ENCODE peak calls at places on chromosomes 16 and 17, in ten cellular contexts. One of them, this sample, is unnamed.

GRCh38 chr16:78939600-78939999 is 660.9 kb downstream of the MAF start:
- DNase-seq in stimulated activated CD8-positive, alpha-beta memory T cell treated with anti-CD3 and anti-CD28 coated beads, Interleukin-7, amount 100 ng/mL, for 1 hour: no peak
- DNase-seq in GM23248: no peak
- DNase-seq in effector CD8-positive, alpha-beta T cell: no peak
- DNase-seq in left cardiac atrium: no peak
- DNase-seq in skeletal muscle cell: no peak
- DNase-seq in AG04449: no peak
- DNase-seq in sigmoid colon: no peak
- DNase-seq in GM12892: no peak
- DNase-seq in DMS53: no peak
- DNase-seq in this sample: no peak

GRCh38 chr17:7108981-7109380 is 5.6 kb downstream of the ASGR2 start:
- DNase-seq in stimulated activated CD8-positive, alpha-beta memory T cell treated with anti-CD3 and anti-CD28 coated beads, Interleukin-7, amount 100 ng/mL, for 1 hour: no peak
- DNase-seq in GM23248: no peak
- DNase-seq in effector CD8-positive, alpha-beta T cell: no peak
- DNase-seq in left cardiac atrium: no peak
- DNase-seq in skeletal muscle cell: no peak
- DNase-seq in AG04449: no peak
- DNase-seq in sigmoid colon: no peak
- DNase-seq in GM12892: no peak
- DNase-seq in DMS53: no peak
- DNase-seq in this sample: no peak

GRCh38 chr17:81684442-81684911 is 666 bp downstream of the HGS start:
- DNase-seq in stimulated activated CD8-positive, alpha-beta memory T cell treated with anti-CD3 and anti-CD28 coated beads, Interleukin-7, amount 100 ng/mL, for 1 hour: no peak
- DNase-seq in GM23248: no peak
- DNase-seq in effector CD8-positive, alpha-beta T cell: no peak
- DNase-seq in left cardiac atrium: no peak
- DNase-seq in skeletal muscle cell: peak
- DNase-seq in AG04449: peak
- DNase-seq in sigmoid colon: no peak
- DNase-seq in GM12892: peak
- DNase-seq in DMS53: no peak
- DNase-seq in this sample: no peak

GRCh38 chr17:3966720-3967363 is 2.6 kb upstream of the ATP2A3 start:
- DNase-seq in stimulated activated CD8-positive, alpha-beta memory T cell treated with anti-CD3 and anti-CD28 coated beads, Interleukin-7, amount 100 ng/mL, for 1 hour: no peak
- DNase-seq in GM23248: no peak
- DNase-seq in effector CD8-positive, alpha-beta T cell: no peak
- DNase-seq in left cardiac atrium: no peak
- DNase-seq in skeletal muscle cell: no peak
- DNase-seq in AG04449: no peak
- DNase-seq in sigmoid colon: no peak
- DNase-seq in GM12892: no peak
- DNase-seq in DMS53: peak
- DNase-seq in this sample: no peak

GRCh38 chr17:83170571-83171260 is 91.3 kb downstream of the METRNL start:
- DNase-seq in stimulated activated CD8-positive, alpha-beta memory T cell treated with anti-CD3 and anti-CD28 coated beads, Interleukin-7, amount 100 ng/mL, for 1 hour: no peak
- DNase-seq in GM23248: no peak
- DNase-seq in effector CD8-positive, alpha-beta T cell: no peak
- DNase-seq in left cardiac atrium: no peak
- DNase-seq in skeletal muscle cell: no peak
- DNase-seq in AG04449: no peak
- DNase-seq in sigmoid colon: no peak
- DNase-seq in GM12892: no peak
- DNase-seq in DMS53: no peak
- DNase-seq in this sample: no peak

GRCh38 chr16:12329246-12329995 is 352.9 kb downstream of the SNX29 start:
- DNase-seq in stimulated activated CD8-positive, alpha-beta memory T cell treated with anti-CD3 and anti-CD28 coated beads, Interleukin-7, amount 100 ng/mL, for 1 hour: no peak
- DNase-seq in GM23248: no peak
- DNase-seq in effector CD8-positive, alpha-beta T cell: no peak
- DNase-seq in left cardiac atrium: no peak
- DNase-seq in skeletal muscle cell: no peak
- DNase-seq in AG04449: no peak
- DNase-seq in sigmoid colon: no peak
- DNase-seq in GM12892: no peak
- DNase-seq in DMS53: no peak
- DNase-seq in this sample: no peak

GRCh38 chr16:85083051-85083639 is 29.1 kb downstream of the CIBAR2 start:
- DNase-seq in stimulated activated CD8-positive, alpha-beta memory T cell treated with anti-CD3 and anti-CD28 coated beads, Interleukin-7, amount 100 ng/mL, for 1 hour: no peak
- DNase-seq in GM23248: no peak
- DNase-seq in effector CD8-positive, alpha-beta T cell: no peak
- DNase-seq in left cardiac atrium: no peak
- DNase-seq in skeletal muscle cell: no peak
- DNase-seq in AG04449: no peak
- DNase-seq in sigmoid colon: no peak
- DNase-seq in GM12892: no peak
- DNase-seq in DMS53: no peak
- DNase-seq in this sample: no peak

GRCh38 chr17:48024149-48025039 is 13.2 kb downstream of the COPZ2 start:
- DNase-seq in stimulated activated CD8-positive, alpha-beta memory T cell treated with anti-CD3 and anti-CD28 coated beads, Interleukin-7, amount 100 ng/mL, for 1 hour: no peak
- DNase-seq in GM23248: peak
- DNase-seq in effector CD8-positive, alpha-beta T cell: peak
- DNase-seq in left cardiac atrium: peak
- DNase-seq in skeletal muscle cell: no peak
- DNase-seq in AG04449: no peak
- DNase-seq in sigmoid colon: peak
- DNase-seq in GM12892: no peak
- DNase-seq in DMS53: peak
- DNase-seq in this sample: peak

GRCh38 chr17:45092932-45093430 is 31.9 kb downstream of the NMT1 start:
- DNase-seq in stimulated activated CD8-positive, alpha-beta memory T cell treated with anti-CD3 and anti-CD28 coated beads, Interleukin-7, amount 100 ng/mL, for 1 hour: no peak
- DNase-seq in GM23248: peak
- DNase-seq in effector CD8-positive, alpha-beta T cell: no peak
- DNase-seq in left cardiac atrium: peak
- DNase-seq in skeletal muscle cell: peak
- DNase-seq in AG04449: peak
- DNase-seq in sigmoid colon: peak
- DNase-seq in GM12892: no peak
- DNase-seq in DMS53: no peak
- DNase-seq in this sample: peak

GRCh38 chr17:38324141-38324540 is 19.6 kb downstream of the GPR179 start:
- DNase-seq in stimulated activated CD8-positive, alpha-beta memory T cell treated with anti-CD3 and anti-CD28 coated beads, Interleukin-7, amount 100 ng/mL, for 1 hour: no peak
- DNase-seq in GM23248: no peak
- DNase-seq in effector CD8-positive, alpha-beta T cell: no peak
- DNase-seq in left cardiac atrium: no peak
- DNase-seq in skeletal muscle cell: no peak
- DNase-seq in AG04449: no peak
- DNase-seq in sigmoid colon: no peak
- DNase-seq in GM12892: no peak
- DNase-seq in DMS53: no peak
- DNase-seq in this sample: no peak

GRCh38 chr17:10127819-10128375 is 70.5 kb downstream of the GAS7 start:
- DNase-seq in stimulated activated CD8-positive, alpha-beta memory T cell treated with anti-CD3 and anti-CD28 coated beads, Interleukin-7, amount 100 ng/mL, for 1 hour: no peak
- DNase-seq in GM23248: peak
- DNase-seq in effector CD8-positive, alpha-beta T cell: no peak
- DNase-seq in left cardiac atrium: peak
- DNase-seq in skeletal muscle cell: peak
- DNase-seq in AG04449: peak
- DNase-seq in sigmoid colon: peak
- DNase-seq in GM12892: no peak
- DNase-seq in DMS53: no peak
- DNase-seq in this sample: peak

GRCh38 chr17:81735181-81736102 is 23.4 kb downstream of the SLC25A10 start:
- DNase-seq in stimulated activated CD8-positive, alpha-beta memory T cell treated with anti-CD3 and anti-CD28 coated beads, Interleukin-7, amount 100 ng/mL, for 1 hour: no peak
- DNase-seq in GM23248: peak
- DNase-seq in effector CD8-positive, alpha-beta T cell: no peak
- DNase-seq in left cardiac atrium: no peak
- DNase-seq in skeletal muscle cell: no peak
- DNase-seq in AG04449: no peak
- DNase-seq in sigmoid colon: peak
- DNase-seq in GM12892: no peak
- DNase-seq in DMS53: peak
- DNase-seq in this sample: peak

GRCh38 chr16:89422905-89423630 is 67.3 kb downstream of the ANKRD11 start:
- DNase-seq in stimulated activated CD8-positive, alpha-beta memory T cell treated with anti-CD3 and anti-CD28 coated beads, Interleukin-7, amount 100 ng/mL, for 1 hour: peak
- DNase-seq in GM23248: peak
- DNase-seq in effector CD8-positive, alpha-beta T cell: no peak
- DNase-seq in left cardiac atrium: peak
- DNase-seq in skeletal muscle cell: no peak
- DNase-seq in AG04449: no peak
- DNase-seq in sigmoid colon: no peak
- DNase-seq in GM12892: peak
- DNase-seq in DMS53: no peak
- DNase-seq in this sample: no peak

GRCh38 chr16:324451-325334 is 27.8 kb downstream of the AXIN1 start:
- DNase-seq in stimulated activated CD8-positive, alpha-beta memory T cell treated with anti-CD3 and anti-CD28 coated beads, Interleukin-7, amount 100 ng/mL, for 1 hour: peak
- DNase-seq in GM23248: no peak
- DNase-seq in effector CD8-positive, alpha-beta T cell: peak
- DNase-seq in left cardiac atrium: no peak
- DNase-seq in skeletal muscle cell: no peak
- DNase-seq in AG04449: no peak
- DNase-seq in sigmoid colon: no peak
- DNase-seq in GM12892: peak
- DNase-seq in DMS53: no peak
- DNase-seq in this sample: no peak

GRCh38 chr16:68563631-68564366 is 24.7 kb downstream of the ZFP90 start:
- DNase-seq in stimulated activated CD8-positive, alpha-beta memory T cell treated with anti-CD3 and anti-CD28 coated beads, Interleukin-7, amount 100 ng/mL, for 1 hour: no peak
- DNase-seq in GM23248: peak
- DNase-seq in effector CD8-positive, alpha-beta T cell: no peak
- DNase-seq in left cardiac atrium: no peak
- DNase-seq in skeletal muscle cell: no peak
- DNase-seq in AG04449: no peak
- DNase-seq in sigmoid colon: no peak
- DNase-seq in GM12892: no peak
- DNase-seq in DMS53: peak
- DNase-seq in this sample: no peak

GRCh38 chr17:73430848-73431247 is 119.0 kb upstream of the CDC42EP4 start:
- DNase-seq in stimulated activated CD8-positive, alpha-beta memory T cell treated with anti-CD3 and anti-CD28 coated beads, Interleukin-7, amount 100 ng/mL, for 1 hour: no peak
- DNase-seq in GM23248: peak
- DNase-seq in effector CD8-positive, alpha-beta T cell: no peak
- DNase-seq in left cardiac atrium: no peak
- DNase-seq in skeletal muscle cell: no peak
- DNase-seq in AG04449: no peak
- DNase-seq in sigmoid colon: no peak
- DNase-seq in GM12892: no peak
- DNase-seq in DMS53: peak
- DNase-seq in this sample: no peak

GRCh38 chr17:74671031-74671771 is 41.5 kb downstream of the CD300LF start:
- DNase-seq in stimulated activated CD8-positive, alpha-beta memory T cell treated with anti-CD3 and anti-CD28 coated beads, Interleukin-7, amount 100 ng/mL, for 1 hour: peak
- DNase-seq in GM23248: peak
- DNase-seq in effector CD8-positive, alpha-beta T cell: peak
- DNase-seq in left cardiac atrium: peak
- DNase-seq in skeletal muscle cell: peak
- DNase-seq in AG04449: no peak
- DNase-seq in sigmoid colon: no peak
- DNase-seq in GM12892: no peak
- DNase-seq in DMS53: peak
- DNase-seq in this sample: peak

GRCh38 chr16:9499921-9500593 is 408.6 kb downstream of the HAPSTR1 start:
- DNase-seq in stimulated activated CD8-positive, alpha-beta memory T cell treated with anti-CD3 and anti-CD28 coated beads, Interleukin-7, amount 100 ng/mL, for 1 hour: no peak
- DNase-seq in GM23248: no peak
- DNase-seq in effector CD8-positive, alpha-beta T cell: no peak
- DNase-seq in left cardiac atrium: peak
- DNase-seq in skeletal muscle cell: no peak
- DNase-seq in AG04449: no peak
- DNase-seq in sigmoid colon: peak
- DNase-seq in GM12892: no peak
- DNase-seq in DMS53: no peak
- DNase-seq in this sample: no peak

GRCh38 chr16:67917140-67917851 is 14.4 kb downstream of the CTRL start:
- DNase-seq in stimulated activated CD8-positive, alpha-beta memory T cell treated with anti-CD3 and anti-CD28 coated beads, Interleukin-7, amount 100 ng/mL, for 1 hour: no peak
- DNase-seq in GM23248: peak
- DNase-seq in effector CD8-positive, alpha-beta T cell: no peak
- DNase-seq in left cardiac atrium: peak
- DNase-seq in skeletal muscle cell: no peak
- DNase-seq in AG04449: no peak
- DNase-seq in sigmoid colon: no peak
- DNase-seq in GM12892: no peak
- DNase-seq in DMS53: no peak
- DNase-seq in this sample: no peak

This sample was measured in upper lobe of right lung.